ENCODE peak calls at places on chromosomes 1 and 21, in six cellular contexts. F is K562, Q is HCT116, H is GM12878, C is HepG2, P is SK-N-SH. X is an unnamed sample.

GRCh38 chr1:166017395-166017794 is 149.4 kb downstream of the FAM78B start:
- DNase-seq in F (no peak), Q (no peak), H (no peak), C (no peak), P (no peak), X (no peak)

GRCh38 chr1:59316497-59317128 is 19.7 kb downstream of the FGGY start:
- DNase-seq in F (no peak), Q (no peak), H (peak), C (no peak), P (no peak), X (no peak)

GRCh38 chr1:220680085-220680687 is 10.0 kb upstream of the C1orf115 start:
- DNase-seq in F (peak), Q (peak), H (no peak), C (peak), P (peak), X (peak)

GRCh38 chr1:147245586-147246021 is 3.1 kb downstream of the CHD1L start:
- DNase-seq in F (peak), Q (no peak), H (no peak), C (no peak), P (no peak), X (no peak)

GRCh38 chr21:17783003-17783402 is 36.2 kb downstream of the C21orf91 start:
- DNase-seq in F (no peak), Q (no peak), H (no peak), C (no peak), P (no peak), X (no peak)

GRCh38 chr1:194538453-194538852 is 1352.0 kb upstream of the B3GALT2 start:
- DNase-seq in F (no peak), Q (no peak), H (no peak), C (no peak), P (no peak), X (no peak)

GRCh38 chr1:223059526-223059925 is 83.5 kb downstream of the TLR5 start:
- DNase-seq in F (no peak), Q (no peak), H (no peak), C (no peak), P (no peak), X (no peak)

GRCh38 chr1:245704765-245705164 is 550.0 kb downstream of the KIF26B start:
- DNase-seq in F (no peak), Q (no peak), H (no peak), C (no peak), P (no peak), X (no peak)

GRCh38 chr1:164718821-164719220 is 159.8 kb downstream of the PBX1 start:
- DNase-seq in F (no peak), Q (no peak), H (no peak), C (no peak), P (no peak), X (no peak)

GRCh38 chr1:172167801-172168596 is 252.5 kb upstream of the C1orf105 start:
- DNase-seq in F (no peak), Q (no peak), H (no peak), C (no peak), P (peak), X (no peak)

GRCh38 chr1:44609412-44609767 is 64.9 kb downstream of the TMEM53 start:
- DNase-seq in F (peak), Q (peak), H (no peak), C (peak), P (peak), X (no peak)

GRCh38 chr21:44354001-44354405 is 582 bp downstream of the TRPM2 start:
- DNase-seq in F (no peak), Q (no peak), H (no peak), C (no peak), P (no peak), X (no peak)

GRCh38 chr1:17239420-17239819 is 9.5 kb upstream of the PADI3 start:
- DNase-seq in F (peak), Q (peak), H (peak), C (peak), P (peak), X (peak)

GRCh38 chr1:228299211-228299610 is 91.4 kb downstream of the OBSCN start:
- DNase-seq in F (no peak), Q (no peak), H (no peak), C (no peak), P (no peak), X (no peak)

GRCh38 chr1:152486400-152487006 is 24.1 kb upstream of the LCE5A start:
- DNase-seq in F (peak), Q (no peak), H (no peak), C (peak), P (peak), X (no peak)

GRCh38 chr1:17831619-17832018 is 76.5 kb downstream of the ACTL8 start:
- DNase-seq in F (peak), Q (no peak), H (no peak), C (peak), P (no peak), X (no peak)

GRCh38 chr1:228836427-228836826 is 101.1 kb downstream of the RHOU start:
- DNase-seq in F (no peak), Q (no peak), H (no peak), C (peak), P (no peak), X (no peak)

GRCh38 chr1:228850141-228851100 is 115.1 kb downstream of the RHOU start:
- DNase-seq in F (no peak), Q (no peak), H (no peak), C (no peak), P (no peak), X (no peak)

GRCh38 chr1:240194120-240194519 is 102.4 kb downstream of the FMN2 start:
- DNase-seq in F (no peak), Q (no peak), H (no peak), C (no peak), P (no peak), X (no peak)

DNA sequence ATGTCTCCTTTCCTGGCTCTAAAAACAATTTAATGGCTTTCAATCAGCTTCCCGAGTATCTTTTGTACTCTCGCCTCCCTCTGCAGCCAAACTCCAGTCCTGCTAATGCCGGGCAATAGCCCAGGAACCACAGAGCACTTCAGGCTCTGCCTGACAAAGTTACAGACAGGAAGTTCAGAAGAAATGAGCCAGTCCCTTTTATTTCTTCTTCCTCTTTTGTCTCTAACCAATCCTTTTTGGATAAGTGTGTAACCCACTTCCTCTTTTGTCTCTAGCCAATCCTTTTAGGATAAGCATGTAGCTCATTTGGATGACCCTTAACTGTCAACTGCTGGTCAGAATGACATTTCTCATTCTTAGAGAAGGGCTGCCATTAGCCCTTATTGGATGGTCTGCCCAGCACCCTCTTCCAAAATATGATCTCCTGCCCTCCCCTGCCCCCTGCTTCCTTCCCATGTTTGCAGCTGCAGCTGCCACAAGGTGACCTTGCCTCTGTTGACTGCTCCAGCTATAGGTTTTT is 6.4 kb upstream of the DOP1B start:
- DNase-seq in F (no peak), Q (no peak), H (peak), C (no peak), P (no peak), X (no peak)
- TF ChIP-seq REST in F (no peak), Q (no peak), H (no peak), C (no peak), P (no peak), X (no peak)

GRCh38 chr1:6614953-6615785 is 1.6 kb downstream of the PHF13 start:
- DNase-seq in F (no peak), Q (no peak), H (no peak), C (no peak), P (peak), X (no peak)
- TF ChIP-seq SIN3A in F (no peak), Q (no peak), H (no peak), C (no peak), P (no peak), X (peak)

GRCh38 chr1:218481116-218481775 is 136.1 kb downstream of the TGFB2 start:
- DNase-seq in F (no peak), Q (no peak), H (no peak), C (no peak), P (no peak), X (no peak)
- H3K27ac ChIP-seq in F (no peak), Q (no peak), H (no peak), C (no peak), P (peak), X (peak)

DNA sequence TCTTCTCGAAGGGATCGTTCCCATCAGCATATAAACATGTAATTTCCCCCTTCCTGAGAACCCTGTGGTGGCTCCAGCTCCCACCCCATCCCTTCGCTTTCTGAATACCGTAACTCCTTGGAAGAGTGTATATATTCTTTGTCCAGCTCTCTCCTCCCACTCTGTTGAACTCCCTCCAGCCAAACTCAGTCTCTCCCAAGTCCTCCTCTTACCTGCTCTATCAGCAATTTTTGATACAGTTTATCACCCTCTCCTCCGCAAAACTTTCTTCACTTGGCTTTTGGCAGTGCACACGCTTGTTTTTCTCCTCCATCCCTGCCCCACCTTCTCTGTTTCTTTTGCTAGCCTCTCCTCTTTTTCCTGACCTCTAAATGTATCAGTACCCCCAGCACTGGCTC is 109.9 kb upstream of the SLC25A33 start:
- DNase-seq in F (no peak), Q (no peak), H (no peak), C (no peak), P (no peak), X (no peak)
- TF ChIP-seq REST in F (no peak), Q (no peak), H (no peak), C (no peak), P (no peak), X (no peak)

DNA sequence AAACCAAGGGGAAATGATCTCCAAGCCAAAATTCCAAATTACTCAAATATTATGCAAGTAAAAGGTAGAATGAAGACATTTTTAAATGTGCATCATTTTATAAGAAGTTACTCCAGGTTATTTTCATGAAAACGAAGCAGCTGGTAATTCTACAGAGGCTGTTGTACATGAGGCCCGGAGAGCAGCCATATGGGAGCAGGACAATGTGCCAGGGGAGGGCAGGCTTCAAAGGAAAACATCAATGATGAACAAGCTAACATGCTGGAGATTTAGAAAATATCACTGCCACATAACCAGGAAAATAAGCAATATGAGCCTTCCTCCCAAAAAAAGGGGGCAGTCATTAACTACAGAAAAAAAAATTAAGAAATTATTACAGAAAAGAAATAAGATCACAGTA is 109.1 kb downstream of the TIAM1 start:
- DNase-seq in F (no peak), Q (no peak), H (no peak), C (no peak), P (no peak), X (no peak)
- TF ChIP-seq SIN3A in F (no peak), Q (no peak), H (no peak), C (no peak), P (no peak), X (no peak)

GRCh38 chr1:247332215-247332900 is 691 bp upstream of the ZNF496 start:
- DNase-seq in F (peak), Q (no peak), H (no peak), C (no peak), P (peak), X (no peak)

GRCh38 chr1:247331526-247332214 is at the start of gene ZNF496:
- DNase-seq in F (peak), Q (peak), H (no peak), C (peak), P (peak), X (no peak)

GRCh38 chr1:247331172-247331525 is 518 bp downstream of the ZNF496 start:
- DNase-seq in F (peak), Q (peak), H (no peak), C (peak), P (peak), X (no peak)

GRCh38 chr1:247334378-247335133 is 2.9 kb upstream of the ZNF496 start:
- DNase-seq in F (no peak), Q (no peak), H (no peak), C (no peak), P (peak), X (no peak)

GRCh38 chr1:247332901-247333361 is 1.3 kb upstream of the ZNF496 start:
- DNase-seq in F (no peak), Q (no peak), H (no peak), C (no peak), P (no peak), X (no peak)
- H3K27ac ChIP-seq in F (peak), Q (peak), H (peak), C (no peak), P (peak), X (peak)

GRCh38 chr1:16013908-16014258 is 4.0 kb downstream of the HSPB7 start:
- DNase-seq in F (no peak), Q (no peak), H (no peak), C (no peak), P (no peak), X (no peak)

GRCh38 chr1:16011936-16012589 is 5.8 kb downstream of the HSPB7 start:
- DNase-seq in F (no peak), Q (no peak), H (no peak), C (no peak), P (no peak), X (no peak)

GRCh38 chr1:16010837-16011236 is 6.8 kb downstream of the SRARP start:
- DNase-seq in F (no peak), Q (no peak), H (no peak), C (no peak), P (no peak), X (no peak)

GRCh38 chr1:16013220-16013907 is 4.5 kb downstream of the HSPB7 start:
- DNase-seq in F (peak), Q (peak), H (peak), C (peak), P (peak), X (no peak)

GRCh38 chr1:16012590-16013219 is 5.1 kb downstream of the HSPB7 start:
- DNase-seq in F (peak), Q (peak), H (peak), C (peak), P (peak), X (no peak)
- TF ChIP-seq REST in F (no peak), Q (no peak), H (no peak), C (no peak), P (no peak), X (no peak)

DNA sequence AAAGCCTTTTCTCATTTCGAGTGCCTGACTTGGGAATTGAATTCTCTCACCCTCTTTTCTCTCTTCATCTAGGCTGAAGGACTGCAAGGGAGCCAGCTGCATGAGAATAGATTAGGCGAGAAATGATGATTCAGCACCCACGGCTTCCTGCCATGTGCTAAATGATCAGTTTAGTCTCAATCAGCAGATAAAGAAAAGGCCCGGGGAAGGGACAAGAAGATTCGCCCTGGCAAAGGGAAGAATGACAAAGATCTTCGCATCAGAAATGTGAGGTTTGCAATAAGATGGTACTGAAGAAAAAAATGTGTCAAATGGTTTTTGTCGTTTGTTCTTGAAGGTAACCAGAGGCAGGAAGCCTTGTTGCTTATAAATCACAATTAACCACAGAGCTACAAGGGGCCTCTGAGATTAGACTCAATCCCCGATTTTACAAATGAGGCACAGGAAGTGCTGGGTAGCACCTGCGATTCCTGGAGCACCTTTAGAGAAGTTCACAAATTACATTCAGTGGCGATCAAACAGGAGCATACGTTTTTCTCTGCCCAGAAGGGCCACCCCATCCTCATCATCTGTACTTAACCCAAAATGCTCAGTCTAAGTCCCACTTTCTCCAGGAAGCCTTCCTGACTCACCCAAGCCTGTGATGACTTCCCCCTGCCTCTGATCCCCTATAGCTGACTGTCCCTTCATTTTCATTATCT is 183.4 kb downstream of the ZNF281 start:
- DNase-seq in F (peak), Q (no peak), H (no peak), C (no peak), P (no peak), X (no peak)
- TF ChIP-seq SIN3A in F (no peak), Q (no peak), H (no peak), C (no peak), P (no peak), X (no peak)

X was measured in Panc1.